ENCODE peak calls at places on chromosomes 11 and 22, in four cellular contexts. M is omental fat pad; R is fibroblast of pulmonary artery; C is stimulated activated CD4-positive, alpha-beta T cell treated with anti-CD3 and anti-CD28 coated beads, Interleukin-4, amount 100 ng/mL, for 24 hours. F is an unnamed sample.

GRCh38 chr22:41976070-41976901 is 7.0 kb downstream of the SEPTIN3 start:
- DNase-seq in M (no peak), C (peak), R (no peak), F (no peak)

GRCh38 chr11:122791411-122791810 is 46.9 kb upstream of the CRTAM start:
- DNase-seq in R (no peak), M (no peak), C (no peak), F (peak)

GRCh38 chr22:23144926-23145906 is at the start of gene RAB36:
- DNase-seq in R (peak), C (peak), M (peak), F (peak)

GRCh38 chr22:24030186-24030702 is 19.1 kb downstream of the CABIN1 start:
- DNase-seq in R (no peak), C (no peak), M (no peak), F (no peak)

GRCh38 chr11:126790550-126790981 is 210.0 kb downstream of the KIRREL3 start:
- DNase-seq in M (no peak), R (peak), C (no peak), F (peak)

GRCh38 chr11:71482216-71482615 is 29.2 kb downstream of the NADSYN1 start:
- DNase-seq in M (no peak), C (no peak), R (no peak), F (no peak)

GRCh38 chr11:69862331-69862761 is 43.1 kb upstream of the FGF3 start:
- DNase-seq in C (no peak), M (no peak), R (no peak), F (no peak)

GRCh38 chr22:17597217-17597616 is 31.3 kb downstream of the ATP6V1E1 start:
- DNase-seq in M (no peak), R (no peak), C (no peak), F (no peak)

GRCh38 chr11:86627776-86628455 is 44.5 kb downstream of the ME3 start:
- DNase-seq in R (no peak), C (no peak), M (no peak), F (no peak)

F was measured in cardiac fibroblast.